ENCODE peak calls at places on chromosomes 2 and 18, in ten cellular contexts. W, Z, L, O, M, A, F, T, X and E are unnamed samples.

GRCh38 chr2:35343135-35343534 is 1012.4 kb upstream of the CRIM1 start:
- DNase-seq in W (no peak), Z (no peak), L (no peak), O (no peak), M (no peak), A (no peak), F (no peak), T (no peak), X (no peak), E (no peak)

GRCh38 chr2:1432726-1433125 is 19.5 kb downstream of the TPO start:
- DNase-seq in W (no peak), Z (no peak), L (no peak), O (no peak), M (no peak), A (no peak), F (no peak), T (no peak), X (no peak), E (no peak)

GRCh38 chr2:195700480-195700879 is 43.5 kb downstream of the SLC39A10 start:
- DNase-seq in W (no peak), Z (no peak), L (no peak), O (no peak), M (no peak), A (no peak), F (no peak), T (no peak), X (no peak), E (no peak)

GRCh38 chr2:1993711-1994682 is 249.7 kb upstream of the PXDN start:
- DNase-seq in W (no peak), Z (no peak), L (no peak), O (no peak), M (peak), A (peak), F (no peak), T (no peak), X (no peak), E (no peak)

GRCh38 chr2:66789741-66790140 is 354.8 kb downstream of the MEIS1 start:
- DNase-seq in W (no peak), Z (no peak), L (no peak), O (no peak), M (no peak), A (no peak), F (no peak), T (no peak), X (peak), E (no peak)

GRCh38 chr2:229921101-229921891 is 513 bp downstream of the TRIP12 start:
- DNase-seq in W (no peak), Z (peak), L (peak), O (peak), M (peak), A (peak), F (peak), T (peak), X (peak), E (peak)

GRCh38 chr18:48031011-48031480 is 100.6 kb upstream of the SMAD2 start:
- DNase-seq in W (no peak), Z (peak), L (peak), O (no peak), M (peak), A (peak), F (no peak), T (no peak), X (peak), E (no peak)

GRCh38 chr2:7007846-7008741 is 90.9 kb downstream of the RNF144A start:
- DNase-seq in W (no peak), Z (no peak), L (no peak), O (no peak), M (peak), A (no peak), F (peak), T (no peak), X (no peak), E (no peak)

GRCh38 chr2:36965751-36966369 is 476 bp downstream of the STRN start:
- DNase-seq in W (no peak), Z (no peak), L (no peak), O (no peak), M (peak), A (no peak), F (no peak), T (peak), X (no peak), E (no peak)

GRCh38 chr2:202278036-202278760 is 12.6 kb downstream of the NOP58 start:
- DNase-seq in W (no peak), Z (peak), L (no peak), O (no peak), M (peak), A (peak), F (no peak), T (no peak), X (peak), E (no peak)

GRCh38 chr2:44528595-44528994 is 166.8 kb downstream of the CAMKMT start:
- DNase-seq in W (peak), Z (peak), L (no peak), O (no peak), M (no peak), A (peak), F (no peak), T (no peak), X (peak), E (no peak)